ENCODE peak calls at places on chromosomes 13 and 19, in five cellular contexts. P is cardiac muscle cell; J is tibial artery; R is EL; G is stimulated activated CD4-positive, alpha-beta T cell treated with anti-CD3 and anti-CD28 coated beads, Interleukin-12 subunit alpha, Interleukin-12 subunit beta, amount 100 ng/mL, for 4 hours. O is an unnamed sample.

GRCh38 chr13:108987488-108987887 is 358.1 kb downstream of the MYO16 start:
- DNase-seq in P (peak), J (no peak), R (no peak), G (no peak), O (no peak)

GRCh38 chr19:39098365-39099269 is 14.4 kb downstream of the ACP7 start:
- DNase-seq in P (no peak), J (no peak), R (no peak), G (no peak), O (no peak)

GRCh38 chr19:15398501-15399233 is 19.1 kb upstream of the AKAP8 start:
- DNase-seq in P (no peak), J (peak), R (no peak), G (no peak), O (peak)

GRCh38 chr13:67841071-67841470 is 610.9 kb upstream of the PCDH9 start:
- DNase-seq in P (no peak), J (no peak), R (no peak), G (no peak), O (no peak)

GRCh38 chr13:40445557-40445990 is 220.9 kb downstream of the FOXO1 start:
- DNase-seq in P (peak), J (no peak), R (peak), G (no peak), O (no peak)

GRCh38 chr13:75256922-75257321 is 225.0 kb downstream of the TBC1D4 start:
- DNase-seq in P (no peak), J (no peak), R (peak), G (no peak), O (no peak)

GRCh38 chr19:7505682-7506384 is 10.1 kb upstream of the ZNF358 start:
- DNase-seq in P (no peak), J (no peak), R (no peak), G (no peak), O (peak)

GRCh38 chr13:50195045-50195444 is 179.8 kb downstream of the KCNRG start:
- DNase-seq in P (no peak), J (no peak), R (no peak), G (no peak), O (no peak)

GRCh38 chr13:76293346-76293745 is 592.9 kb downstream of the KCTD12 start:
- DNase-seq in P (peak), J (no peak), R (peak), G (no peak), O (no peak)

O was measured in D341Med.